ENCODE peak calls at places on chromosomes 13 and 19, in eight cellular contexts. N is IMR-90, Y is uterus, V is stomach, G is Peyer's patch, E is transverse colon, F is spleen, T is right lobe of liver. C is an unnamed sample.

GRCh38 chr13:30577381-30577780 is 40.3 kb upstream of the USPL1 start:
- DNase-seq in Y (no peak), V (no peak), F (no peak), E (peak; percentile 18), G (no peak), T (no peak), N (peak; percentile 95), C (no peak)

GRCh38 chr13:20175907-20176652 is 15.2 kb upstream of the GJA3 start:
- DNase-seq in V (no peak), Y (no peak), F (no peak), T (no peak), G (no peak), N (no peak), E (no peak), C (no peak)

GRCh38 chr13:24911135-24911524 is 147.2 kb downstream of the RNF17 start:
- DNase-seq in N (peak; percentile 74), Y (no peak), V (no peak), E (no peak), T (no peak), G (no peak), F (no peak), C (no peak)

GRCh38 chr13:53159439-53159838 is 130.8 kb downstream of the OLFM4 start:
- DNase-seq in V (no peak), F (no peak), T (no peak), E (no peak), N (no peak), Y (no peak), G (no peak), C (no peak)

GRCh38 chr19:12202250-12202649 is 39.4 kb downstream of the ZNF136 start:
- DNase-seq in N (no peak), Y (no peak), E (peak; percentile 64), T (no peak), V (peak; percentile 66), F (peak; percentile 73), G (peak; percentile 20), C (peak; percentile 24)

GRCh38 chr19:54114340-54114826 is 1.1 kb downstream of the TFPT start:
- DNase-seq in G (peak; percentile 72), V (peak; percentile 48), T (peak; percentile 67), F (peak; percentile 90), E (peak; percentile 46), N (peak; percentile 18), Y (no peak), C (peak; percentile 56)

GRCh38 chr19:45450042-45450380 is 17.8 kb upstream of the FOSB start:
- DNase-seq in N (no peak), E (no peak), T (no peak), V (no peak), Y (no peak), F (no peak), G (no peak), C (no peak)

GRCh38 chr13:104900186-104900817 is 1635.2 kb downstream of the EFNB2 start:
- DNase-seq in V (no peak), F (no peak), G (no peak), T (no peak), Y (no peak), E (no peak), N (no peak), C (no peak)

GRCh38 chr13:27401210-27401609 is 23.2 kb upstream of the GTF3A start:
- DNase-seq in T (no peak), G (peak; percentile 34), V (no peak), N (no peak), F (no peak), Y (no peak), E (peak; percentile 66), C (peak; percentile 49)

GRCh38 chr13:27404680-27405079 is 19.7 kb upstream of the GTF3A start:
- DNase-seq in V (peak; percentile 59), N (no peak), Y (no peak), F (no peak), T (peak; percentile 85), G (no peak), E (peak; percentile 77), C (no peak)

GRCh38 chr13:27405521-27406134 is 18.8 kb upstream of the GTF3A start:
- DNase-seq in F (no peak), V (no peak), N (no peak), E (peak; percentile 48), G (no peak), T (no peak), Y (no peak), C (no peak)

GRCh38 chr13:27403727-27404385 is 20.6 kb upstream of the GTF3A start:
- DNase-seq in V (peak; percentile 79), T (peak; percentile 64), Y (no peak), G (no peak), E (peak; percentile 49), N (no peak), F (no peak), C (no peak)

GRCh38 chr13:27403252-27403678 is 21.2 kb upstream of the GTF3A start:
- DNase-seq in N (peak; percentile 65), G (no peak), T (no peak), F (no peak), Y (no peak), V (no peak), E (no peak), C (no peak)
- H3K27ac ChIP-seq in N (no peak overlapping the region), G (peak overlapping the region; percentile 89), T (peak overlapping the region; percentile 90), F (peak overlapping the region; percentile 25), Y (peak overlapping the region; percentile 29), V (peak overlapping the region; percentile 87), E (peak overlapping the region; percentile 83), C (peak overlapping the region; percentile 74)

GRCh38 chr19:1592023-1592754 is 476 bp downstream of the MBD3 start:
- DNase-seq in G (peak; percentile 77), F (peak; percentile 96), E (peak; percentile 90), V (peak; percentile 89), T (peak; percentile 88), Y (peak; percentile 78), N (peak; percentile 87), C (peak; percentile 89)
- TF ChIP-seq POLR2A in G (peak; percentile 56), F (no peak), E (peak; percentile 77), V (no peak), T (peak; percentile 89), Y (peak; percentile 81), N (peak; percentile 94), C (peak; percentile 74)

DNA sequence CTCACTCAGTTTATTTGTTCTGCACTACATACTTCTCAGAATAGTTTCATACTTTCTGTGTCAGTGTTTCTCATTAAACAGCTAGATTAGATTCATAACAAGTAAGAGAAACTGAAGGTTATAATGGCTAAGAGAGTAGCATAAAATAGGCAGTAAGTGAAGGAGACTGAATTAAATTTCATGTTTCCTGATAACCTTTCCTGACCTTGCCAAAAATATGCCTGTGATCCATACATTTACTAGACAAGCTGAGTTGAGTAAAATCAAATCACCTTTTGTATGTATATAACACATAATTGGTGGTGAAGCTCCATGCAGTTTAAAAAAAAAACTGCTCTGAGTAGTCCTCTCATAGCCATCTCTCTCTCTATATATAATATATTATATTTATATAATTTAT is 545.3 kb upstream of the PCDH20 start:
- DNase-seq in V (no peak), Y (no peak), T (no peak), E (no peak), F (no peak), G (no peak), N (no peak), C (no peak)
- TF ChIP-seq CTCF in V (no peak), Y (no peak), T (no peak), E (no peak), F (no peak), G (no peak), N (no peak), C (no peak)

GRCh38 chr19:5942991-5943390 is 28.9 kb downstream of the CAPS start:
- DNase-seq in T (no peak), N (no peak), V (no peak), E (no peak), F (no peak), Y (no peak), G (no peak), C (no peak)
- H3K27ac ChIP-seq in T (no peak overlapping the region), N (peak overlapping the region; percentile 83), V (peak overlapping the region; percentile 66), E (peak overlapping the region; percentile 78), F (no peak overlapping the region), Y (peak overlapping the region; percentile 40), G (peak overlapping the region; percentile 44), C (no peak overlapping the region)

DNA sequence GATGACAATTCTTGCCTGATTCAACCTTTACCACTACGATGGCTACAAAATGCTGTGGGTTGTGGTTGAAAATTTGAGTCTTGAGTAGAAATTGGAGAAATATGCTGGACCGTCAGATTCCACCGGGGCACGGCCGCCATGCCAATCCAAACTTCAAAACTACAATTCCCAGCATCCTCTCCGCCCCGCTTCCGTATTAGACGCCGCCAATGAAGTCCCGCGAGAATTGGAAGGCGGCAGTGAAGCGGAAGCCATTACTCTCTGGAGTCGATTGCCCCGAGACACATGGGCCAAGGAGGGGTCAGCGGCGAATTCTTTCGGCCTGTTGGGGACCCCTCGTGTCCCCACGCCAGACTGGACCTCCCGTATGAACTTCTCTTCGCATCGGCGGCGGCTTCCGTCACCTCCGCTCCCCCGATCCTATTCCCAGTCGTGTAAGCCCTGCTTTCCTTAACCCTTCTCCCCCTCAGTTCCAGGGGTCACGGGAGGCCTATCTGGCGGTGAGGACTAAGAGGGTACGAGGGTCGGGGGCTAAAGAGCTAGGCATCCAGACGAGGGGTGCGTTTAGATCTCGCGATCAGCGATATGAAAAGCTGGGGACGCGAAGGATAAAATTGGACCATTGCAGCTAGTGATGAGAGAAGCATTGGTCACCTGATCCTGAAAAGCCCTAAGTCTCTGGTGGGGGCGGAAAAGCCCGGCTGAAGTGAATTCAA is at the start of gene ZNF317:
- DNase-seq in G (peak; percentile 97), V (peak; percentile 93), T (peak; percentile 90), F (peak; percentile 95), Y (peak; percentile 95), E (peak; percentile 95), N (peak; percentile 88), C (peak; percentile 93)
- TF ChIP-seq POLR2A in G (peak; percentile 52), V (no peak), T (peak; percentile 45), F (no peak), Y (peak; percentile 59), E (peak; percentile 53), N (peak; percentile 81), C (no peak)

GRCh38 chr13:60163525-60164471 is at the start of gene DIAPH3:
- DNase-seq in N (peak; percentile 95), E (peak; percentile 97), T (peak; percentile 96), G (peak; percentile 94), F (peak; percentile 97), V (peak; percentile 97), Y (peak; percentile 94), C (peak; percentile 97)
- TF ChIP-seq CTCF in N (no peak), E (no peak), T (no peak), G (no peak), F (peak; percentile 23), V (no peak), Y (no peak), C (peak; percentile 20)